ENCODE peak calls at places on chromosomes 6 and 20, in nine cellular contexts. One of them, this sample, is unnamed. For H3K9me3, the result is how much of the 10 kb centered on the place peaks cover.

GRCh38 chr6:52551483-52552277 is 25.2 kb downstream of the TRAM2 start:
- DNase-seq in breast epithelium: peak
- DNase-seq in mucosa of descending colon: peak
- DNase-seq in A549: no peak
- DNase-seq in CD8-positive, alpha-beta memory T cell: no peak
- DNase-seq in psoas muscle: peak
- DNase-seq in PC-3: peak
- DNase-seq in mammary epithelial cell: peak
- DNase-seq in lower lobe of right lung: peak
- DNase-seq in this sample: no peak

GRCh38 chr20:10216146-10216741 is 2.4 kb upstream of the SNAP25 start:
- DNase-seq in breast epithelium: no peak
- DNase-seq in mucosa of descending colon: no peak
- DNase-seq in A549: no peak
- DNase-seq in CD8-positive, alpha-beta memory T cell: no peak
- DNase-seq in psoas muscle: no peak
- DNase-seq in PC-3: no peak
- DNase-seq in mammary epithelial cell: no peak
- DNase-seq in lower lobe of right lung: no peak
- DNase-seq in this sample: no peak

GRCh38 chr20:3672864-3673550 is 8.8 kb downstream of the ADAM33 start:
- DNase-seq in breast epithelium: no peak
- DNase-seq in mucosa of descending colon: no peak
- DNase-seq in A549: no peak
- DNase-seq in CD8-positive, alpha-beta memory T cell: no peak
- DNase-seq in psoas muscle: no peak
- DNase-seq in PC-3: no peak
- DNase-seq in mammary epithelial cell: no peak
- DNase-seq in lower lobe of right lung: peak
- DNase-seq in this sample: no peak

GRCh38 chr6:138575257-138575656 is 76.0 kb upstream of the NHSL1 start:
- DNase-seq in breast epithelium: no peak
- DNase-seq in mucosa of descending colon: no peak
- DNase-seq in A549: no peak
- DNase-seq in CD8-positive, alpha-beta memory T cell: no peak
- DNase-seq in psoas muscle: no peak
- DNase-seq in PC-3: no peak
- DNase-seq in mammary epithelial cell: no peak
- DNase-seq in lower lobe of right lung: no peak
- DNase-seq in this sample: no peak

GRCh38 chr6:142297996-142298753 is 3.6 kb upstream of the ADGRG6 start:
- DNase-seq in breast epithelium: no peak
- DNase-seq in mucosa of descending colon: no peak
- DNase-seq in A549: no peak
- DNase-seq in CD8-positive, alpha-beta memory T cell: no peak
- DNase-seq in psoas muscle: no peak
- DNase-seq in PC-3: peak
- DNase-seq in mammary epithelial cell: peak
- DNase-seq in lower lobe of right lung: no peak
- DNase-seq in this sample: no peak

GRCh38 chr6:135753196-135753595 is 98.3 kb upstream of the PDE7B start:
- DNase-seq in breast epithelium: no peak
- DNase-seq in mucosa of descending colon: no peak
- DNase-seq in A549: no peak
- DNase-seq in CD8-positive, alpha-beta memory T cell: no peak
- DNase-seq in psoas muscle: no peak
- DNase-seq in PC-3: peak
- DNase-seq in mammary epithelial cell: no peak
- DNase-seq in lower lobe of right lung: no peak
- DNase-seq in this sample: no peak

GRCh38 chr6:5125152-5126006 is 40.2 kb downstream of the PPP1R3G start:
- DNase-seq in breast epithelium: no peak
- DNase-seq in mucosa of descending colon: no peak
- DNase-seq in A549: no peak
- DNase-seq in CD8-positive, alpha-beta memory T cell: no peak
- DNase-seq in psoas muscle: no peak
- DNase-seq in PC-3: peak
- DNase-seq in mammary epithelial cell: peak
- DNase-seq in lower lobe of right lung: no peak
- DNase-seq in this sample: no peak

GRCh38 chr6:104638841-104639290 is 220.9 kb downstream of the HACE1 start:
- DNase-seq in breast epithelium: no peak
- DNase-seq in mucosa of descending colon: no peak
- DNase-seq in A549: no peak
- DNase-seq in CD8-positive, alpha-beta memory T cell: no peak
- DNase-seq in psoas muscle: no peak
- DNase-seq in PC-3: no peak
- DNase-seq in mammary epithelial cell: no peak
- DNase-seq in lower lobe of right lung: no peak
- DNase-seq in this sample: no peak

GRCh38 chr20:53660947-53661381 is 67.3 kb upstream of the ZNF217 start:
- DNase-seq in breast epithelium: no peak
- DNase-seq in mucosa of descending colon: no peak
- DNase-seq in A549: no peak
- DNase-seq in CD8-positive, alpha-beta memory T cell: peak
- DNase-seq in psoas muscle: no peak
- DNase-seq in PC-3: no peak
- DNase-seq in mammary epithelial cell: no peak
- DNase-seq in lower lobe of right lung: no peak
- DNase-seq in this sample: no peak

GRCh38 chr6:123210645-123211044 is 214.6 kb downstream of the CLVS2 start:
- DNase-seq in breast epithelium: no peak
- DNase-seq in mucosa of descending colon: no peak
- DNase-seq in A549: no peak
- DNase-seq in CD8-positive, alpha-beta memory T cell: no peak
- DNase-seq in psoas muscle: no peak
- DNase-seq in PC-3: no peak
- DNase-seq in mammary epithelial cell: no peak
- DNase-seq in lower lobe of right lung: no peak
- DNase-seq in this sample: no peak

GRCh38 chr6:123213921-123214320 is 217.9 kb downstream of the CLVS2 start:
- DNase-seq in breast epithelium: no peak
- DNase-seq in mucosa of descending colon: no peak
- DNase-seq in A549: no peak
- DNase-seq in CD8-positive, alpha-beta memory T cell: no peak
- DNase-seq in psoas muscle: no peak
- DNase-seq in PC-3: no peak
- DNase-seq in mammary epithelial cell: no peak
- DNase-seq in lower lobe of right lung: no peak
- DNase-seq in this sample: no peak

GRCh38 chr6:123211777-123212545 is 215.9 kb downstream of the CLVS2 start:
- DNase-seq in breast epithelium: no peak
- DNase-seq in mucosa of descending colon: no peak
- DNase-seq in A549: no peak
- DNase-seq in CD8-positive, alpha-beta memory T cell: no peak
- DNase-seq in psoas muscle: no peak
- DNase-seq in PC-3: peak
- DNase-seq in mammary epithelial cell: peak
- DNase-seq in lower lobe of right lung: no peak
- DNase-seq in this sample: no peak

GRCh38 chr6:123215211-123215610 is 219.2 kb downstream of the CLVS2 start:
- DNase-seq in breast epithelium: no peak
- DNase-seq in mucosa of descending colon: no peak
- DNase-seq in A549: no peak
- DNase-seq in CD8-positive, alpha-beta memory T cell: no peak
- DNase-seq in psoas muscle: no peak
- DNase-seq in PC-3: no peak
- DNase-seq in mammary epithelial cell: no peak
- DNase-seq in lower lobe of right lung: no peak
- DNase-seq in this sample: no peak

DNA sequence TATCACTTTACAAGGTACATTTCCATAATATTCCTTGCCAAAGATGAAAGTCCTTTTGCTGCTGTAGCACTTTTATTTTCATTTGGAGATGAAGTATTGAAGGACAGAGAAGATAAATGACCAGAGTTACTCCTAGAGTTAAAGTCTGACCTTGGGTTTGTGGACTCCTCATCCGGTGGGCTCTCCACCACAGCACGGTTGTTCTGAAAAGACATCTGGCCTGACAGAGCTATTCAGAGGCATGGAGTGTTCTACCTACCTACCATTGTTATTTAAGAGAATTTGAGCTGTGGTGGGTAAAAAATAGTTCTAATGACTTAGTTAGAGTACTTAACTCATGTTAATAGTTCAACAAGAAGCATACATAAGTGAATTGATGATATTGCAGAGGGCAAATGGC is 218.4 kb downstream of the CLVS2 start:
- DNase-seq in breast epithelium: no peak
- DNase-seq in mucosa of descending colon: no peak
- DNase-seq in A549: no peak
- DNase-seq in CD8-positive, alpha-beta memory T cell: no peak
- DNase-seq in psoas muscle: no peak
- DNase-seq in PC-3: no peak
- DNase-seq in mammary epithelial cell: no peak
- DNase-seq in lower lobe of right lung: no peak
- DNase-seq in this sample: no peak
- H3K9me3 ChIP-seq in breast epithelium: under half
- H3K9me3 ChIP-seq in mucosa of descending colon: under half
- H3K9me3 ChIP-seq in A549: under half
- H3K9me3 ChIP-seq in CD8-positive, alpha-beta memory T cell: under half
- H3K9me3 ChIP-seq in psoas muscle: under half
- H3K9me3 ChIP-seq in PC-3: under half
- H3K9me3 ChIP-seq in mammary epithelial cell: under half
- H3K9me3 ChIP-seq in lower lobe of right lung: under half
- H3K9me3 ChIP-seq in this sample: under half

GRCh38 chr20:59831024-59831900 is 102.2 kb downstream of the SYCP2 start:
- DNase-seq in breast epithelium: peak
- DNase-seq in mucosa of descending colon: peak
- DNase-seq in A549: no peak
- DNase-seq in CD8-positive, alpha-beta memory T cell: no peak
- DNase-seq in psoas muscle: no peak
- DNase-seq in PC-3: peak
- DNase-seq in mammary epithelial cell: peak
- DNase-seq in lower lobe of right lung: peak
- DNase-seq in this sample: no peak

GRCh38 chr20:59828478-59829414 is 104.7 kb downstream of the SYCP2 start:
- DNase-seq in breast epithelium: peak
- DNase-seq in mucosa of descending colon: no peak
- DNase-seq in A549: no peak
- DNase-seq in CD8-positive, alpha-beta memory T cell: no peak
- DNase-seq in psoas muscle: no peak
- DNase-seq in PC-3: no peak
- DNase-seq in mammary epithelial cell: no peak
- DNase-seq in lower lobe of right lung: no peak
- DNase-seq in this sample: no peak

GRCh38 chr20:59831901-59832240 is 101.6 kb downstream of the SYCP2 start:
- DNase-seq in breast epithelium: no peak
- DNase-seq in mucosa of descending colon: no peak
- DNase-seq in A549: no peak
- DNase-seq in CD8-positive, alpha-beta memory T cell: no peak
- DNase-seq in psoas muscle: no peak
- DNase-seq in PC-3: no peak
- DNase-seq in mammary epithelial cell: no peak
- DNase-seq in lower lobe of right lung: no peak
- DNase-seq in this sample: no peak

GRCh38 chr20:59829415-59830106 is 103.9 kb downstream of the SYCP2 start:
- DNase-seq in breast epithelium: peak
- DNase-seq in mucosa of descending colon: no peak
- DNase-seq in A549: no peak
- DNase-seq in CD8-positive, alpha-beta memory T cell: no peak
- DNase-seq in psoas muscle: no peak
- DNase-seq in PC-3: no peak
- DNase-seq in mammary epithelial cell: no peak
- DNase-seq in lower lobe of right lung: no peak
- DNase-seq in this sample: no peak

DNA sequence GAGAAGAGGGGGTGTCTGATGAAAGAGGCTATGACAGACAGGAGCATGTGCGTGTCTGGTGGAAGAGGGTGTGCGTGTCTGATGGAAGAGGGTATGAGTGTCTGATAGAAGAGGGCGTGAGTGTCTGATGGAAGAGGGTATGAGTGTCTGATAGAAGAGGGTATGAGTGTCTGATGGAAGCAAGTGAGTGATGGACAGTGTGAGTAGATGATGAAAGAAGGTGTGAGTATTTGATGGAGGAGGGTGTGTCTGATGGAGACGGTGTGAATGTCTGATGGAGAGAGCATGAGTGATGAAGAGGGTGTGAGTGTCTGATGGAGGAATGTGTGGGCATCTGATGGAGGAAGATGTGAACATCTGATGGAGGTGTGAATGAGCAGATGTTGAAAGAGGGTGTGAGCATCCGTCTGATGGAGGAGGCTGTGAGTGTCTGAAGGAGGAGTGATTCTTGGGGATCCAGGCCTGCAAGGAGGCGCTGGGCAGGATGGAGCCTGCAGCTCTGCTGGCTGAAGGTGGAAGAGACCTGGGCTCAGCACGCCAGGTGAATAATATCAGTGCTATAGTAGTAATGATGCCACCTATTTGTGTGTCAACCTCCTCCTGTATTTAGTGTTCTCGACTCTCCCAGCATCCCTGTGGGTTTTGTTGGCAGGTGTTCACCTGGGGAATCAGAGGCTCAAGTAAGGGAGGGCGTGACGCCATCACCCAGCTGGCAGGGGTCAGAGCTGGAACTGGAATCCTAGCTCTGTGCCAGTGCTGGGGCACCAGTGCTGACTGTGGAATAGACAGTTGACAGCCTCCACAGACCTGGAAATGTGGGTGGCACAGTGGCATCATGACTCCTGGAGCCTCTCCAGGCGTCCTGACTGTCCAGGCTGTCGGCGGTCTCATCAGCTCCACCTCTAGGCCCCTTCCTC is 103.1 kb downstream of the SYCP2 start:
- DNase-seq in breast epithelium: no peak
- DNase-seq in mucosa of descending colon: no peak
- DNase-seq in A549: no peak
- DNase-seq in CD8-positive, alpha-beta memory T cell: no peak
- DNase-seq in psoas muscle: no peak
- DNase-seq in PC-3: peak
- DNase-seq in mammary epithelial cell: peak
- DNase-seq in lower lobe of right lung: no peak
- DNase-seq in this sample: no peak
- H3K9me3 ChIP-seq in breast epithelium: under half
- H3K9me3 ChIP-seq in mucosa of descending colon: under half
- H3K9me3 ChIP-seq in A549: under half
- H3K9me3 ChIP-seq in CD8-positive, alpha-beta memory T cell: under half
- H3K9me3 ChIP-seq in psoas muscle: under half
- H3K9me3 ChIP-seq in PC-3: under half
- H3K9me3 ChIP-seq in mammary epithelial cell: under half
- H3K9me3 ChIP-seq in lower lobe of right lung: under half
- H3K9me3 ChIP-seq in this sample: under half

DNA sequence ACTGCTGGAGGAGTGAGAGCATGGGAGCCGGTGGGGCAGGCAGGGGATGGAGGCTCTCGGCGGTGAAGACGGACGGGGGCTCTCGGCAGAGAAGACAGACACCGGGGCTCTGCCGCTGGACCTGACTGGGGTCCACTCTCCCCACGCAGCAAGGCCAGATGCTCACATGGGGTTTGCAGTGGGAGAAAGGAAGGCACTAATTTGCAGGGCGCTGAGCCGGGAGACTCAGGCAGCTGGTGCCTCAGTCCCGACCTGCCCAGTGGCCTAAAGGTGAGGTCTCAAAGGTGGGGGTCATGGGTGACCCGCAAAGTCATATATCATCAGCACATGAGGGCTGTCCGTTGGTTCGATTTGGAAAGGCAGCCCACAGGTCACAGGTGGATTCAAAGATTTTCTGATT is 187.3 kb downstream of the ERMARD start:
- DNase-seq in breast epithelium: no peak
- DNase-seq in mucosa of descending colon: no peak
- DNase-seq in A549: no peak
- DNase-seq in CD8-positive, alpha-beta memory T cell: no peak
- DNase-seq in psoas muscle: no peak
- DNase-seq in PC-3: no peak
- DNase-seq in mammary epithelial cell: no peak
- DNase-seq in lower lobe of right lung: no peak
- DNase-seq in this sample: no peak
- H3K9me3 ChIP-seq in breast epithelium: under half
- H3K9me3 ChIP-seq in mucosa of descending colon: under half
- H3K9me3 ChIP-seq in A549: under half
- H3K9me3 ChIP-seq in CD8-positive, alpha-beta memory T cell: under half
- H3K9me3 ChIP-seq in psoas muscle: under half
- H3K9me3 ChIP-seq in PC-3: under half
- H3K9me3 ChIP-seq in mammary epithelial cell: under half
- H3K9me3 ChIP-seq in lower lobe of right lung: under half
- H3K9me3 ChIP-seq in this sample: under half

GRCh38 chr20:19025430-19026120 is 186.9 kb upstream of the SLC24A3 start:
- DNase-seq in breast epithelium: no peak
- DNase-seq in mucosa of descending colon: no peak
- DNase-seq in A549: no peak
- DNase-seq in CD8-positive, alpha-beta memory T cell: no peak
- DNase-seq in psoas muscle: no peak
- DNase-seq in PC-3: no peak
- DNase-seq in mammary epithelial cell: no peak
- DNase-seq in lower lobe of right lung: no peak
- DNase-seq in this sample: no peak
- H3K9me3 ChIP-seq in breast epithelium: under half
- H3K9me3 ChIP-seq in mucosa of descending colon: under half
- H3K9me3 ChIP-seq in A549: under half
- H3K9me3 ChIP-seq in CD8-positive, alpha-beta memory T cell: under half
- H3K9me3 ChIP-seq in psoas muscle: under half
- H3K9me3 ChIP-seq in PC-3: under half
- H3K9me3 ChIP-seq in mammary epithelial cell: under half
- H3K9me3 ChIP-seq in lower lobe of right lung: under half
- H3K9me3 ChIP-seq in this sample: under half